ENCODE peak calls at places on chromosomes 16 and 17, in ten cellular contexts. One of them, this sample, is unnamed.

GRCh38 chr16:31875112-31875803 is 1.7 kb downstream of the ZNF267 start:
- DNase-seq in right atrium auricular region: no peak
- DNase-seq in transverse colon: no peak
- DNase-seq in adrenal gland: no peak
- DNase-seq in CD4-positive, alpha-beta T cell: no peak
- DNase-seq in stomach: no peak
- DNase-seq in ovary: no peak
- DNase-seq in cardiac muscle cell: no peak
- DNase-seq in thoracic aorta: no peak
- DNase-seq in neural progenitor cell: no peak
- DNase-seq in this sample: no peak

GRCh38 chr16:1471569-1472194 is 3.1 kb downstream of the CLCN7 start:
- DNase-seq in thoracic aorta: no peak
- DNase-seq in ovary: no peak
- DNase-seq in cardiac muscle cell: no peak
- DNase-seq in CD4-positive, alpha-beta T cell: no peak
- DNase-seq in adrenal gland: no peak
- DNase-seq in neural progenitor cell: no peak
- DNase-seq in stomach: no peak
- DNase-seq in right atrium auricular region: no peak
- DNase-seq in transverse colon: no peak
- DNase-seq in this sample: no peak

GRCh38 chr16:1884155-1884760 is 12.3 kb upstream of the MEIOB start:
- DNase-seq in thoracic aorta: no peak
- DNase-seq in adrenal gland: no peak
- DNase-seq in transverse colon: peak; percentile 63
- DNase-seq in ovary: no peak
- DNase-seq in CD4-positive, alpha-beta T cell: no peak
- DNase-seq in stomach: no peak
- DNase-seq in right atrium auricular region: no peak
- DNase-seq in neural progenitor cell: no peak
- DNase-seq in cardiac muscle cell: no peak
- DNase-seq in this sample: no peak

GRCh38 chr16:49918257-49918656 is 62.3 kb upstream of the ZNF423 start:
- DNase-seq in CD4-positive, alpha-beta T cell: no peak
- DNase-seq in right atrium auricular region: no peak
- DNase-seq in adrenal gland: no peak
- DNase-seq in transverse colon: no peak
- DNase-seq in thoracic aorta: no peak
- DNase-seq in ovary: no peak
- DNase-seq in stomach: no peak
- DNase-seq in cardiac muscle cell: no peak
- DNase-seq in neural progenitor cell: no peak
- DNase-seq in this sample: no peak

GRCh38 chr16:31513126-31513525 is 4.9 kb upstream of the RUSF1 start:
- DNase-seq in stomach: no peak
- DNase-seq in neural progenitor cell: no peak
- DNase-seq in thoracic aorta: no peak
- DNase-seq in CD4-positive, alpha-beta T cell: no peak
- DNase-seq in transverse colon: no peak
- DNase-seq in adrenal gland: no peak
- DNase-seq in cardiac muscle cell: no peak
- DNase-seq in right atrium auricular region: no peak
- DNase-seq in ovary: no peak
- DNase-seq in this sample: no peak

GRCh38 chr16:68668266-68668665 is 23.2 kb downstream of the CDH3 start:
- DNase-seq in CD4-positive, alpha-beta T cell: no peak
- DNase-seq in ovary: no peak
- DNase-seq in transverse colon: no peak
- DNase-seq in neural progenitor cell: no peak
- DNase-seq in right atrium auricular region: no peak
- DNase-seq in stomach: no peak
- DNase-seq in thoracic aorta: no peak
- DNase-seq in cardiac muscle cell: no peak
- DNase-seq in adrenal gland: no peak
- DNase-seq in this sample: no peak

GRCh38 chr16:31868164-31868563 is 5.4 kb upstream of the ZNF267 start:
- DNase-seq in stomach: no peak
- DNase-seq in transverse colon: no peak
- DNase-seq in adrenal gland: no peak
- DNase-seq in CD4-positive, alpha-beta T cell: no peak
- DNase-seq in thoracic aorta: no peak
- DNase-seq in right atrium auricular region: no peak
- DNase-seq in ovary: no peak
- DNase-seq in neural progenitor cell: no peak
- DNase-seq in cardiac muscle cell: no peak
- DNase-seq in this sample: no peak

GRCh38 chr16:60815865-60816264 is 1220.4 kb downstream of the CDH8 start:
- DNase-seq in neural progenitor cell: no peak
- DNase-seq in CD4-positive, alpha-beta T cell: no peak
- DNase-seq in stomach: no peak
- DNase-seq in ovary: no peak
- DNase-seq in thoracic aorta: no peak
- DNase-seq in right atrium auricular region: no peak
- DNase-seq in transverse colon: no peak
- DNase-seq in adrenal gland: no peak
- DNase-seq in cardiac muscle cell: no peak
- DNase-seq in this sample: no peak

GRCh38 chr17:17783121-17783824 is 53.5 kb downstream of the SREBF1 start:
- DNase-seq in cardiac muscle cell: peak; percentile 84
- DNase-seq in stomach: peak; percentile 88
- DNase-seq in transverse colon: peak; percentile 60
- DNase-seq in CD4-positive, alpha-beta T cell: peak; percentile 66
- DNase-seq in adrenal gland: peak; percentile 78
- DNase-seq in right atrium auricular region: no peak
- DNase-seq in ovary: peak; percentile 84
- DNase-seq in neural progenitor cell: peak; percentile 88
- DNase-seq in thoracic aorta: no peak
- DNase-seq in this sample: peak; percentile 51

GRCh38 chr16:58494981-58495860 is 4.7 kb upstream of the NDRG4 start:
- DNase-seq in thoracic aorta: peak; percentile 47
- DNase-seq in right atrium auricular region: peak; percentile 88
- DNase-seq in stomach: peak; percentile 57
- DNase-seq in cardiac muscle cell: peak; percentile 85
- DNase-seq in CD4-positive, alpha-beta T cell: peak; percentile 35
- DNase-seq in adrenal gland: peak; percentile 94
- DNase-seq in neural progenitor cell: peak; percentile 97
- DNase-seq in transverse colon: peak; percentile 43
- DNase-seq in ovary: peak; percentile 59
- DNase-seq in this sample: peak; percentile 81

GRCh38 chr17:47950448-47950847 is 7.2 kb downstream of the PRR15L start:
- DNase-seq in neural progenitor cell: no peak
- DNase-seq in ovary: no peak
- DNase-seq in right atrium auricular region: no peak
- DNase-seq in stomach: no peak
- DNase-seq in transverse colon: no peak
- DNase-seq in adrenal gland: no peak
- DNase-seq in cardiac muscle cell: no peak
- DNase-seq in thoracic aorta: no peak
- DNase-seq in CD4-positive, alpha-beta T cell: no peak
- DNase-seq in this sample: no peak

GRCh38 chr17:47956818-47957590 is 679 bp downstream of the PRR15L start:
- DNase-seq in cardiac muscle cell: no peak
- DNase-seq in adrenal gland: no peak
- DNase-seq in stomach: no peak
- DNase-seq in ovary: no peak
- DNase-seq in transverse colon: peak; percentile 20
- DNase-seq in thoracic aorta: no peak
- DNase-seq in neural progenitor cell: no peak
- DNase-seq in right atrium auricular region: no peak
- DNase-seq in CD4-positive, alpha-beta T cell: no peak
- DNase-seq in this sample: no peak

GRCh38 chr17:47952181-47953021 is 5.3 kb downstream of the PRR15L start:
- DNase-seq in stomach: peak; percentile 66
- DNase-seq in transverse colon: peak; percentile 86
- DNase-seq in ovary: no peak
- DNase-seq in neural progenitor cell: no peak
- DNase-seq in adrenal gland: no peak
- DNase-seq in thoracic aorta: no peak
- DNase-seq in cardiac muscle cell: no peak
- DNase-seq in right atrium auricular region: no peak
- DNase-seq in CD4-positive, alpha-beta T cell: no peak
- DNase-seq in this sample: no peak

GRCh38 chr17:47955497-47956461 is 1.9 kb downstream of the PRR15L start:
- DNase-seq in CD4-positive, alpha-beta T cell: no peak
- DNase-seq in adrenal gland: no peak
- DNase-seq in right atrium auricular region: no peak
- DNase-seq in transverse colon: peak; percentile 77
- DNase-seq in thoracic aorta: no peak
- DNase-seq in stomach: peak; percentile 94
- DNase-seq in neural progenitor cell: no peak
- DNase-seq in ovary: no peak
- DNase-seq in cardiac muscle cell: no peak
- DNase-seq in this sample: no peak

GRCh38 chr17:47953945-47954344 is 3.7 kb downstream of the PRR15L start:
- DNase-seq in ovary: no peak
- DNase-seq in stomach: no peak
- DNase-seq in right atrium auricular region: no peak
- DNase-seq in transverse colon: no peak
- DNase-seq in cardiac muscle cell: no peak
- DNase-seq in neural progenitor cell: no peak
- DNase-seq in CD4-positive, alpha-beta T cell: no peak
- DNase-seq in thoracic aorta: no peak
- DNase-seq in adrenal gland: no peak
- DNase-seq in this sample: no peak
- H3K27ac ChIP-seq in ovary: no peak overlapping the region
- H3K27ac ChIP-seq in stomach: peak overlapping the region; percentile 94
- H3K27ac ChIP-seq in right atrium auricular region: no peak overlapping the region
- H3K27ac ChIP-seq in transverse colon: peak overlapping the region; percentile 93
- H3K27ac ChIP-seq in cardiac muscle cell: no peak overlapping the region
- H3K27ac ChIP-seq in neural progenitor cell: no peak overlapping the region
- H3K27ac ChIP-seq in CD4-positive, alpha-beta T cell: no peak overlapping the region
- H3K27ac ChIP-seq in thoracic aorta: no peak overlapping the region
- H3K27ac ChIP-seq in adrenal gland: no peak overlapping the region
- H3K27ac ChIP-seq in this sample: no peak overlapping the region

GRCh38 chr17:57482657-57483056 is 226.3 kb downstream of the MSI2 start:
- DNase-seq in stomach: no peak
- DNase-seq in CD4-positive, alpha-beta T cell: no peak
- DNase-seq in neural progenitor cell: no peak
- DNase-seq in thoracic aorta: no peak
- DNase-seq in adrenal gland: no peak
- DNase-seq in transverse colon: no peak
- DNase-seq in cardiac muscle cell: no peak
- DNase-seq in ovary: no peak
- DNase-seq in right atrium auricular region: no peak
- DNase-seq in this sample: no peak

GRCh38 chr17:57481901-57482300 is 225.6 kb downstream of the MSI2 start:
- DNase-seq in thoracic aorta: no peak
- DNase-seq in stomach: no peak
- DNase-seq in transverse colon: no peak
- DNase-seq in cardiac muscle cell: no peak
- DNase-seq in ovary: no peak
- DNase-seq in CD4-positive, alpha-beta T cell: no peak
- DNase-seq in right atrium auricular region: peak; percentile 76
- DNase-seq in adrenal gland: peak; percentile 71
- DNase-seq in neural progenitor cell: no peak
- DNase-seq in this sample: no peak

GRCh38 chr17:57478433-57478832 is 222.1 kb downstream of the MSI2 start:
- DNase-seq in ovary: peak; percentile 61
- DNase-seq in CD4-positive, alpha-beta T cell: no peak
- DNase-seq in neural progenitor cell: no peak
- DNase-seq in adrenal gland: peak; percentile 91
- DNase-seq in thoracic aorta: no peak
- DNase-seq in right atrium auricular region: peak; percentile 85
- DNase-seq in cardiac muscle cell: no peak
- DNase-seq in transverse colon: no peak
- DNase-seq in stomach: no peak
- DNase-seq in this sample: no peak

GRCh38 chr17:57478851-57479250 is 222.5 kb downstream of the MSI2 start:
- DNase-seq in neural progenitor cell: no peak
- DNase-seq in cardiac muscle cell: no peak
- DNase-seq in stomach: no peak
- DNase-seq in transverse colon: no peak
- DNase-seq in ovary: no peak
- DNase-seq in CD4-positive, alpha-beta T cell: no peak
- DNase-seq in thoracic aorta: no peak
- DNase-seq in adrenal gland: no peak
- DNase-seq in right atrium auricular region: no peak
- DNase-seq in this sample: no peak

GRCh38 chr17:57480438-57481196 is 224.3 kb downstream of the MSI2 start:
- DNase-seq in CD4-positive, alpha-beta T cell: no peak
- DNase-seq in transverse colon: no peak
- DNase-seq in adrenal gland: peak; percentile 45
- DNase-seq in neural progenitor cell: no peak
- DNase-seq in ovary: no peak
- DNase-seq in stomach: no peak
- DNase-seq in right atrium auricular region: no peak
- DNase-seq in thoracic aorta: no peak
- DNase-seq in cardiac muscle cell: peak; percentile 56
- DNase-seq in this sample: no peak
- H3K27ac ChIP-seq in CD4-positive, alpha-beta T cell: no peak overlapping the region
- H3K27ac ChIP-seq in transverse colon: no peak overlapping the region
- H3K27ac ChIP-seq in adrenal gland: peak overlapping the region; percentile 84
- H3K27ac ChIP-seq in neural progenitor cell: no peak overlapping the region
- H3K27ac ChIP-seq in ovary: peak overlapping the region; percentile 9
- H3K27ac ChIP-seq in stomach: no peak overlapping the region
- H3K27ac ChIP-seq in right atrium auricular region: peak overlapping the region; percentile 80
- H3K27ac ChIP-seq in thoracic aorta: peak overlapping the region; percentile 58
- H3K27ac ChIP-seq in cardiac muscle cell: peak overlapping the region; percentile 42
- H3K27ac ChIP-seq in this sample: no peak overlapping the region

GRCh38 chr16:85008267-85008666 is 3.1 kb downstream of the ZDHHC7 start:
- DNase-seq in stomach: no peak
- DNase-seq in cardiac muscle cell: no peak
- DNase-seq in CD4-positive, alpha-beta T cell: no peak
- DNase-seq in adrenal gland: no peak
- DNase-seq in ovary: no peak
- DNase-seq in neural progenitor cell: no peak
- DNase-seq in thoracic aorta: no peak
- DNase-seq in transverse colon: no peak
- DNase-seq in right atrium auricular region: no peak
- DNase-seq in this sample: no peak
- H3K27ac ChIP-seq in stomach: peak overlapping the region; percentile 15
- H3K27ac ChIP-seq in cardiac muscle cell: no peak overlapping the region
- H3K27ac ChIP-seq in CD4-positive, alpha-beta T cell: no peak overlapping the region
- H3K27ac ChIP-seq in adrenal gland: no peak overlapping the region
- H3K27ac ChIP-seq in ovary: no peak overlapping the region
- H3K27ac ChIP-seq in neural progenitor cell: no peak overlapping the region
- H3K27ac ChIP-seq in thoracic aorta: peak overlapping the region; percentile 37
- H3K27ac ChIP-seq in transverse colon: no peak overlapping the region
- H3K27ac ChIP-seq in right atrium auricular region: no peak overlapping the region
- H3K27ac ChIP-seq in this sample: no peak overlapping the region

DNA sequence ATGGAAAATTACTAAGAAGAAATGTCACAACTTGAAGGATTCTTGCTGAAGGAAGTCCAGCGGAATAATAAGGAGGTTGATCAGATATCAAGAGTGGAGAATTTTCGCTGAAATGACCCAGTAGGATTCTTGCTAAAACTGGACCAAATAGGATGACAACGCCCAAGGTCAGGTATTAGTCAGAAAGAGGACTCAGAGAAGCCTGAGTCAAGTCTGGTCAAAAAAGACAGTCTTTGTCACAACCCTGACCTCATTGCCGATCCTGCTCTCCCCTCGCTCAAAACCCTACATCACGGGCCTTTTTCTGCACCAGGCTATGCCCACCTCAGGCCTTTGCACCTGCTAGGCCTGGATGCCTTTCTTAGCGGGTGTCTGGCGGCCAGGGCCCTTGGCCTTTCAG is 36.8 kb downstream of the MMD start:
- DNase-seq in ovary: no peak
- DNase-seq in right atrium auricular region: no peak
- DNase-seq in adrenal gland: peak; percentile 62
- DNase-seq in thoracic aorta: no peak
- DNase-seq in CD4-positive, alpha-beta T cell: no peak
- DNase-seq in cardiac muscle cell: no peak
- DNase-seq in stomach: no peak
- DNase-seq in transverse colon: no peak
- DNase-seq in neural progenitor cell: no peak
- DNase-seq in this sample: no peak
- H3K27ac ChIP-seq in ovary: no peak overlapping the region
- H3K27ac ChIP-seq in right atrium auricular region: no peak overlapping the region
- H3K27ac ChIP-seq in adrenal gland: peak overlapping the region; percentile 80
- H3K27ac ChIP-seq in thoracic aorta: no peak overlapping the region
- H3K27ac ChIP-seq in CD4-positive, alpha-beta T cell: no peak overlapping the region
- H3K27ac ChIP-seq in cardiac muscle cell: peak overlapping the region; percentile 67
- H3K27ac ChIP-seq in stomach: no peak overlapping the region
- H3K27ac ChIP-seq in transverse colon: no peak overlapping the region
- H3K27ac ChIP-seq in neural progenitor cell: no peak overlapping the region
- H3K27ac ChIP-seq in this sample: no peak overlapping the region

This sample was measured in substantia nigra.